ENCODE peak calls at places on chromosome 16, in five cellular contexts. J is K562, K is HepG2, M is GM12878, E is H1. F is an unnamed sample.

GRCh38 chr16:10878644-10879498 is 1.9 kb downstream of the CIITA start:
- DNase-seq in J (no peak), K (no peak), M (no peak), E (no peak), F (no peak)

GRCh38 chr16:83403751-83404150 is 404.0 kb upstream of the HSBP1 start:
- DNase-seq in J (no peak), K (no peak), M (no peak), E (no peak), F (no peak)

GRCh38 chr16:87382023-87382785 is 1.4 kb downstream of the FBXO31 start:
- DNase-seq in J (no peak), K (peak), M (no peak), E (no peak), F (no peak)

GRCh38 chr16:30710971-30711370 is 12.0 kb downstream of the SRCAP start:
- DNase-seq in J (no peak), K (no peak), M (no peak), E (no peak), F (no peak)

GRCh38 chr16:49492090-49492801 is 118.6 kb downstream of the C16orf78 start:
- DNase-seq in J (peak), K (no peak), M (no peak), E (peak), F (no peak)

GRCh38 chr16:53922067-53922804 is 218.3 kb downstream of the FTO start:
- DNase-seq in J (no peak), K (no peak), M (no peak), E (no peak), F (no peak)

GRCh38 chr16:88566158-88566557 is 4.0 kb upstream of the ZC3H18 start:
- DNase-seq in J (peak), K (no peak), M (no peak), E (no peak), F (peak)

GRCh38 chr16:9447195-9447551 is 355.7 kb downstream of the HAPSTR1 start:
- DNase-seq in J (no peak), K (no peak), M (no peak), E (no peak), F (no peak)

GRCh38 chr16:9836118-9836736 is 346.0 kb downstream of the GRIN2A start:
- DNase-seq in J (peak), K (no peak), M (no peak), E (no peak), F (no peak)

GRCh38 chr16:81778861-81779539 is at the start of gene PLCG2:
- DNase-seq in J (peak), K (no peak), M (no peak), E (no peak), F (peak)

GRCh38 chr16:78516006-78516405 is 416.6 kb downstream of the WWOX start:
- DNase-seq in J (no peak), K (no peak), M (no peak), E (no peak), F (no peak)

GRCh38 chr16:28205974-28206373 is 5.8 kb downstream of the XPO6 start:
- DNase-seq in J (no peak), K (no peak), M (no peak), E (no peak), F (no peak)

GRCh38 chr16:25553711-25554436 is 137.9 kb upstream of the HS3ST4 start:
- DNase-seq in J (peak), K (no peak), M (no peak), E (no peak), F (no peak)

GRCh38 chr16:16973726-16974125 is 497.0 kb downstream of the XYLT1 start:
- DNase-seq in J (no peak), K (no peak), M (no peak), E (no peak), F (no peak)

GRCh38 chr16:86661715-86662114 is 83.4 kb downstream of the FOXL1 start:
- DNase-seq in J (no peak), K (no peak), M (no peak), E (no peak), F (no peak)

GRCh38 chr16:81940781-81941560 is 70.3 kb downstream of the SDR42E1 start:
- DNase-seq in J (peak), K (peak), M (no peak), E (no peak), F (peak)

GRCh38 chr16:6112700-6113099 is 1015.1 kb upstream of the EEF2KMT start:
- DNase-seq in J (no peak), K (no peak), M (no peak), E (no peak), F (no peak)

GRCh38 chr16:85327731-85328664 is 215.7 kb upstream of the CIBAR2 start:
- DNase-seq in J (peak), K (no peak), M (no peak), E (peak), F (peak)

GRCh38 chr16:59013930-59014329 is 279.8 kb upstream of the GOT2 start:
- DNase-seq in J (no peak), K (no peak), M (no peak), E (no peak), F (no peak)

GRCh38 chr16:77113835-77114234 is 77.2 kb upstream of the MON1B start:
- DNase-seq in J (no peak), K (no peak), M (no peak), E (no peak), F (no peak)

GRCh38 chr16:11700264-11701029 is 32.2 kb downstream of the SNN start:
- DNase-seq in J (no peak), K (peak), M (no peak), E (no peak), F (no peak)

GRCh38 chr16:85402910-85403692 is 210.0 kb upstream of the GSE1 start:
- DNase-seq in J (peak), K (no peak), M (no peak), E (no peak), F (no peak)

DNA sequence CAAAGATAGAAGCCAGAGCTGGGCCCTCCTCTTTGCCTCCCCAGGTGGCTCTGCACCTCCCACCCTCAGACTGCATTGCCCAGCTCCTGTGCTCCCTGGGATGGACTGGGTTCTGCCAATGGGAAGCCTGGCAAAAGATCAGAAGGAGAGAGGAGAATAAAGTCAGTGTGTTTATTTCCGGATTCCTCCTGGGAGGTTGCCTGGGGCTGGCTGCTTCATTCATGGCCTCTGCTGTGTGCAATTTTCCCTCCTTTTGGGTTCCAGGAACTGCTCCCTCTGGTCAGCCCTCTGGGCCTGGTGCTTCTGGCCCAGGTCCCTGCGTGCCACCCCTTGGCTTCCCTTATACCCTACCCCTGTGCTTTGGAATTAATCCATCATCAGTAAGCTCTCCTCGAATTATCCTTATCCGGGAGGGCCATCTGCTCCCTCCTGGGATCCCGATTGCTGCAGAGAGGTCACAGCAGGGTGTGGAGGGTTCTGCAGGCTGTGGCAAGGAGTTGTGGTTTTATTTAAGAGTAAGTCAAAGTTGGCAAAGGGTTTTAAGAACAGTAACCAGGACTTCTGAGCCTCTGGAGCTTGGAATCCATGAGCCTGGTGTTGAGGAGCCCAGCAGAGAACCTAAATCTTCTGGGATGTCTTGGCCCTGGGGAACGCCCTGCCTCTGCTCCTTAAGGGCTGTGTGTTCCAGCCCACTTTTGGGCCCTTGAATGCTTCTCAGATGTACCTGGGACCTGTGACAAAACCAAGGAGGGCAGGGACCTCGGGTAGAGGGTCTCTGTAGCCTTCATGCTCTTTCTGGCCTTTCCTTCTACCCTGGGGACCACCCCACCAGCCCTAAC is 8.2 kb upstream of the MMP2 start:
- DNase-seq in J (no peak), K (no peak), M (no peak), E (no peak), F (no peak)
- TF ChIP-seq ZNF274 in J (no peak), K (no peak), M (no peak), E (no peak), F (no peak)

DNA sequence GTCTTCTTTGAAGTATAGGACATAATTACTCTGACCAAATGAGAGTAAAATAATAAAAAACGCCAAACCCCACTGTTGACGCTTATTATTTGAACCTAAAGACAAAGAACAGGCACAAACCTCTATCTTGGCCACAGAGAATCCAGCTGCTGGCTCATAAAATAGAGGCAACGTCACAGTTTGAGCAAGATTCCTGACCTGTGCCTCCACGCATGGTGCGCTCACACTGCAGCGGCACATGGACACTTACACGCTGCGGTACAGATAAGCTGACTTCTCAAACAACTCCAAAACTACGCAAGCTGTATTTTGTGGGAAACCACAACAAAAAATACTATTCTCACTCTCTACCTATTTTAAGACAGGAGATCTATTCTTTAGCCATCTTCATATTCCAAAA is 38.8 kb upstream of the TRAP1 start:
- DNase-seq in J (no peak), K (no peak), M (no peak), E (no peak), F (no peak)
- TF ChIP-seq ATF3 in J (no peak), K (no peak), M (no peak), E (no peak), F (no peak)

DNA sequence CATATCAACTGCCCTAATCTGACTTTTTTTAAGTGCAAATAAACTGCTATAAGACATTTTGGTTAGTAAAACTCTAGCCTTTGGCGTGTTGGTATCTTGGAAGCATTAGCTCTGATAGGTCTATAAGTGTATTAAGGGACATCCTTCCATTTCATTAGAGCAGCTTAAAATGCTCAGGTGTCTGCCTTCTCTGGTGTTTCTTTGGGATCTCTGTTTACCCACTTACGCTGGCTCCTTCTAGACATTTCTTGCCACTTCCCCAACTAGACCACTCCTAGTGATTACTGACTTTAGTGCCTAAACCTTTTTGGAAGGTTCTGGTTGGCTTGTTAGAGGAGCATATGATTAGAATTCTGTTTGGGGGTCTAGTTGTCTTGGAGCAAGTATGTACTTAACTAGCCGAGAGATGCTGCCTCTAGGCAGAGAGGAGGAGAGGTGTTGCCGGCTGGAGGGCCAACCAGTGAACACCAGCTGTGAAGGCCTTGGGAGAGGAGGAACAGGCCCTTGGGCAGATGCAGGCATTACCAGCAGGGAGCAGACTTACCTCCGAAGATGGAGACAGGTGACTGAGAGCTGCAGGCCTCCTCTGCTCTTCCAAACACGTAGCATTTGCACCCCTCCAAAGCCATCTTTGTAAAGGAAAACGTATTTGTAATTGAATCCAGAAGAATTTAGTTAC is 15.2 kb upstream of the CLEC18C start:
- DNase-seq in J (no peak), K (no peak), M (no peak), E (no peak), F (no peak)
- TF ChIP-seq ZNF274 in J (no peak), K (no peak), M (no peak), E (no peak), F (no peak)

DNA sequence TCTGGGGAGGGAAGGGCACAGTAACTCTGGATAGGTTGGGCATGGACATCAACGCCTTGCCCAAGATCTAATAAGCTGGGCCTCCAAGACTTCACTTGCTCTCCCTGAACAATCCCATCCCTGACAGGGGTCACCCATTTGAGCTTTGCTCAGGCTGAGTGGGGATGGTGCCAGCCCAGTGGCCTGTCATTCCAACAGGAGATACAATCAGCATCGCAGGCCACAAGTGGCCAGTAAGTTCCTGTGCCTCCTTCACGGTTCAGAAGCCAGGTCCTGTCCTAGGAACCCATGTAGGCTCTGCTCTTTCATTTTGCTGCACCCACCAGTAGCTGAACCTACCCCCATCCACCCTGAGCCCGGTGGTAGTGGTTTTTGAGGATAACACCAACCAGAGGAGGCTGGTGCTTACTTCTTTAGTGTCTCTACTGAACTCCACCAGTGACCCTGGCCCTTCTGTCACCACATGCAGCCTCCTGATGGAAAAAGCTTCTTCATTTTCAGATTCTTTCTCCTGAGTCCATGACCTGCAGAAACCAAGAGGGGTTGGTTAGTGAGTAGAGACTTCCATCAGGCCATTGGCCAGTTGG is 14.9 kb downstream of the PLEKHG4 start:
- DNase-seq in J (no peak), K (no peak), M (no peak), E (no peak), F (no peak)
- TF ChIP-seq ATF3 in J (no peak), K (no peak), M (no peak), E (no peak), F (no peak)

GRCh38 chr16:4613636-4614570 is 785 bp downstream of the UBALD1 start:
- DNase-seq in J (no peak), K (peak), M (no peak), E (no peak), F (no peak)
- TF ChIP-seq ZNF274 in J (no peak), K (no peak), M (no peak), E (no peak), F (no peak)

F was measured in HCT116.